ENCODE peak calls at places on chromosomes 3 and 15, in four cellular contexts. D is K562, R is HL-60, H is GM12878. C is an unnamed sample.

GRCh38 chr3:39121626-39122025 is 14.1 kb downstream of the TTC21A start:
- DNase-seq in D (no peak), R (peak), H (no peak), C (no peak)

GRCh38 chr3:9247361-9248231 is 1.9 kb downstream of the SRGAP3 start:
- DNase-seq in D (no peak), R (no peak), H (no peak), C (no peak)

GRCh38 chr3:46019707-46020106 is 7.6 kb downstream of the XCR1 start:
- DNase-seq in D (no peak), R (no peak), H (no peak), C (no peak)

GRCh38 chr3:113218011-113218678 is 6.8 kb downstream of the BOC start:
- DNase-seq in D (no peak), R (no peak), H (no peak), C (no peak)

GRCh38 chr3:150775001-150775599 is 12.1 kb upstream of the SIAH2 start:
- DNase-seq in D (no peak), R (no peak), H (no peak), C (no peak)

GRCh38 chr3:68832680-68833079 is 99.7 kb downstream of the TAFA4 start:
- DNase-seq in D (no peak), R (no peak), H (no peak), C (no peak)

GRCh38 chr3:76561494-76562242 is 478.2 kb upstream of the ROBO2 start:
- DNase-seq in D (no peak), R (no peak), H (no peak), C (no peak)

GRCh38 chr15:66644815-66645345 is 57.2 kb upstream of the SMAD6 start:
- DNase-seq in D (no peak), R (no peak), H (no peak), C (no peak)

GRCh38 chr3:10008588-10009344 is 17.5 kb upstream of the FANCD2 start:
- DNase-seq in D (peak), R (no peak), H (no peak), C (peak)

GRCh38 chr3:105040026-105040622 is 326.6 kb upstream of the ALCAM start:
- DNase-seq in D (no peak), R (no peak), H (no peak), C (no peak)

GRCh38 chr3:143209715-143210059 is 90.1 kb downstream of the CHST2 start:
- DNase-seq in D (no peak), R (no peak), H (no peak), C (no peak)

GRCh38 chr3:31377045-31377642 is 155.6 kb upstream of the STT3B start:
- DNase-seq in D (no peak), R (no peak), H (no peak), C (no peak)

DNA sequence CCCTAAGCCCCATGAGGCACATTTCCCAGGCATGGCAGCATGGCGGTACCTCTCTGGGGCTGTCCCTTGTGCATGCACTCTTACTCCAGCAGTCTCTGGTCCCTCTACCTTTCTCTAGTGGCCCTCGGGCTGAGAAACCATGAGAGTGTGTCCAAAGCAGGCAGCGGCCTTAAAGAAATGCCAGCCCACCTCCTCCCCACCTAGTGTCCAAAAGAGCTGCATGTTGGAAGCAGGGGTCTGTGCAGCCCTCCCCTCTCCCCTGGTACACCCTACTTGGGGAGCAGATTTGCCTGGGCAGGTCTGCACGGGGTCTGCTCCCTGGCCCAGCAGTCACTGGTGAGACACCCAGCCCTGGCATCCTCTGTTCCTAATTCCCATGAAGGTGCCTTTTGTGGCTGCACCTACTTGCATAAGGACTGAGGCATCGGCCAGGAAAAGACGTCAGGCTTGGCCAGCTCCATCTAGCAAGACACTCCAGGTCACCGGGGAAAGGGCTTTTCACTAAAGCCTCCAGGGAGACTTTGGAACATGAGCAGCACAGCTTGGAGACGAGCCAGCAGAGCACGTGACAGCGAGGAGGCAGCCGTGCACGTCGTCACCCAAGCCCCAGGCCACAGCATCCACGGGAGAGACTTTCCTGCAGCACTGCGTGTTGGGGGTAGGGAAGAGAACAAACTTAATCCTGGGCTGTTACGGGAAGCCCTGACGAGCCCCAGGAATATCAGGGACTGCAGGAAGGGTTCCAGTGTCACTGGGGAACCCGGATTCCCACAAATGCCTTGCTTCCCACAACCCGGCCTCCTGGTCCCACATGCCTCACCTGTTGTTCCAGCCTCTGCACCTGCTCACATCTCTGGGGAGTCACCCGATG is 38.8 kb downstream of the TM2D3 start:
- DNase-seq in D (no peak), R (no peak), H (no peak), C (no peak)
- TF ChIP-seq SPI1 in D (no peak), R (no peak), H (no peak), C (no peak)

DNA sequence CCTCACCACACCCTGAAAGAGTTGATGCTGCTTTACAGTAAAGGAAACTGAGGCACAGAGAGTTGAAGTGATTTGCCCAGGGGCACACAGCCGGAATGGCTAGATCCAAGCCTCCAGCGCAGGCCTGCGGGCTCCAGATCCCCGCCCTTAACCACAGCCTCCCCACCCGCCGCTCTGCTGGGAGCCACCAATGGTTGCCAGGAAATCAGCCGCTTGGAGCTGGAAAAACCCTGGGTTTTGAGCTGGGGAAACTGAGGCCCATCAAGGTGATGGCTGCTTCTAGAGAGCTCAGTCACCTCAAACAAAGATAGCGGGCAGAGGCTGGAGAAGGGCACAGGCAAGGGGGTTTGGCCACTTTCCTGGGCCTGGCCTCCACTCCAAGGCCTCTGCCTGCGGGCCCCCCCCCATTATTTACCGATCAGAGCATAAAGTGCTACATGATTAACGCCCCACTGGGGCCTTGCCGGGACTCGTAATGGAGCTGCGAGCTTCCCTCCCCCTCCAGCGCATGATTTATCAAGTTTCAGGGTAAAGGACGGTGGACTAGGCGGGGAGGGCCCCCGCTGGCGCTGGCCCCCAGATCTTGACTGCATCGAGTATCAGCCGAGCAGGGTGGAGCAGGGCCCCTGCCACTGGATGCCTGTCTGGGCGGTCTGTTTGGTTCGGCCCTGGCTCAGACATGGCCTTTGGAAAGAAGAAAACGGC is 9.2 kb downstream of the PLXND1 start:
- DNase-seq in D (peak), R (peak), H (no peak), C (no peak)
- TF ChIP-seq SPI1 in D (no peak), R (no peak), H (no peak), C (no peak)

DNA sequence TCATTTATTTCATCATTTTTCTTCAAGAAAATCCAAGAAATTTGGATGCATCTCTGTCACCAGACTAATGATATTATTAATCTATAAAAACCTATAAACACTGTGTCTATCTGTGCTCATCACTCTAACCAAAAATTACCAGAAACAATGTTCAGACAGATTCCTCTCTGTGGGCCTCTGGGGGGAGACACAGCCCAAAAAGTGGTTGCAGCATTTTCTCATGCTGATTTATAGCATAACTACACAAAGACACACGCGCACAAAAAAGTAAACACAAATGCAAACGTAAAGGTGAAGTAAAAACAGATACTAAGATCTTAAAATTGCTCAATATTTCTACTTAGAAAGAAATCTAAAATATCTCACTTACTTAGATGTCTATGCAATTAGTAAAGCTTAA is 976.0 kb downstream of the GBE1 start:
- DNase-seq in D (no peak), R (no peak), H (no peak), C (no peak)
- TF ChIP-seq SPI1 in D (no peak), R (no peak), H (no peak), C (no peak)

GRCh38 chr3:188448813-188449212 is 294.9 kb downstream of the LPP start:
- DNase-seq in D (no peak), R (no peak), H (no peak), C (no peak)
- TF ChIP-seq SPI1 in D (no peak), R (no peak), H (no peak), C (no peak)

DNA sequence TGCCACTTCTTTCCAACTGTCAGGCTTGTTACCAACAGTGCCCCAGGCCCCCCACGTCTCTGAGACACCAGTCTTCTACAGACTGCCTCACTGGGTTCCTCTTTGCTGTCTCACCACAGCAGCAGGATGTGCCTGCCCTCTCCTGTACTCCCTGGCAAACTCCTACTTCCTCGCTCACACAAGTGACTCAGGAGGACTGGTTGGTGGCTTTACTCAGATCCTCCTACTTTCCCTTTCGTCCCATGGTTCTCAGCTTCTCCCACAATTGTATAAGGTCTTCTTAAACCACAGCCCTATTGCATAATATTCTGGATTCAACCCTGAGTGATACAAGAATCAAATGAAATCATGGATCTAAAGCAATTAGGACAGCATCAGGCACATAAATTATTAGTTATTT is 246.6 kb upstream of the PROK2 start:
- DNase-seq in D (no peak), R (peak), H (no peak), C (no peak)
- TF ChIP-seq SPI1 in D (peak), R (peak), H (peak), C (peak)

DNA sequence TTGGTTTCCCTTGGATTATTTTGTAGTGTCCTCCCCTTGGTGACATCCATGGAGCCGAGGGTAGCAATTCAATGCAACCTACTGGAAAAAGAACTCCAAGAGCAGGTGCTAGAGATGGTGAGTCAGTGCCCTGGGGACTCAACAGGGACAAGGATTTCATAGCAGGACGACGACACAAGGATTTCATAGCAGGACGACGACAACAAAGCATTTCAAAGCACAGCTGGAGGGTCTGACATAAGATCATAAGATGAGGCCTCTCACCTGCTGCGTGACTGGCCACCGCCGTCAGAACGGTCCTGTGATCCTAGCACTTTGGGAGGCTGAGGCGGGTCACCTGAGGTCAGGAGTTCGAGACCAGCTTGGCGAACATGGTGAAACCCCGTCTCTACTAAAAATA is 22.5 kb downstream of the NRROS start:
- DNase-seq in D (no peak), R (no peak), H (no peak), C (no peak)
- TF ChIP-seq SPI1 in D (no peak), R (no peak), H (no peak), C (no peak)

GRCh38 chr3:108407858-108408257 is 102.5 kb downstream of the MYH15 start:
- DNase-seq in D (no peak), R (peak), H (no peak), C (no peak)

GRCh38 chr3:108404409-108404808 is 106.0 kb downstream of the MYH15 start:
- DNase-seq in D (no peak), R (no peak), H (no peak), C (no peak)

GRCh38 chr3:108408883-108409612 is 101.3 kb downstream of the MYH15 start:
- DNase-seq in D (no peak), R (no peak), H (no peak), C (no peak)

GRCh38 chr3:108406063-108406660 is 104.2 kb downstream of the MYH15 start:
- DNase-seq in D (no peak), R (peak), H (no peak), C (no peak)

DNA sequence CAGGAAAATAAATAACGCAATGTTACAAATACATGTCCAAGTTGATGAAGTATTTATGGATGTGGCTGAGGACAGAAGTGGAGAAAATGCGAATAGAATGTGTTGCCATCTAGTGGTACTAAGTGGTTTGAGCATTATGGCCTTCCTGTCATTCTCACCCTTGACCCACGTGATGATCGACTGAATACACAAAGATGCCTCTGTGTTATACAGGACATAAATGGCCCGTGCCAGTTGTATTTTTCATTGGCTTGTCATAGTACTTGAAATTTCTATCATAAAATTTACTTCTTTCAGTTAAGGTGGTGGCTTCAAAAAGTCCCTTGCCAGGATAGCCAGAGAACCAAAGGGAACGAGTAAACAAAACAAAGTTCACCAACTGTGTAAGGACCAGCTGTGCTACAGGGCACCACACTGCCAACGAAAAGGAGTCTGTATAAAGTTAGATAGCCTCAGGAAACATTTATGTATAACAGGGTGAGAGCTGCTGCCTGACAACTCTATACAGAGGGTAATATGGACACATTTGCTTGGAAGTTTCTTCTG is 103.7 kb downstream of the MYH15 start:
- DNase-seq in D (peak), R (peak), H (peak), C (no peak)
- TF ChIP-seq SPI1 in D (no peak), R (peak), H (peak), C (no peak)

GRCh38 chr3:194395201-194395600 is 3.9 kb downstream of the GP5 start:
- DNase-seq in D (no peak), R (no peak), H (no peak), C (no peak)
- TF ChIP-seq SPI1 in D (no peak), R (no peak), H (no peak), C (no peak)

DNA sequence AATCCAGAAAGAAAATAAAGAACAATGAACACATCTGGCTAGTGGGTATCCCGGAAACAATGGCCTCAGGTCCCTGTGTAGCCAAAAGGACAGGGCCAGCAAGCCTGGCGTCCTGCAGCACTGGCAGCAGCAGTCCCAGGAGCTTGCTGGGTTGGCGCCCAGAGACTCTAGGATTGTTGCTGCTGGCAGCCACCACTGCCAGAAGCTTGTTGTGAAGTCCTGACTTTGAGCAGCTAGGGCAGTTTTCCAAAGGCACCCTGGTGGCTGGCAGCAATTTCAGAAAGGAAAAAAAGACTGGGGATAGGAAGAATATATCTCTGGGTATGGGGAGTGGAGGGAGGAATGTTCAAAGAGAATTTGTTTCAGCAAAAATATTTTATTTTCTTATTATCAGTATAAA is 11.3 kb downstream of the SHQ1 start:
- DNase-seq in D (no peak), R (no peak), H (no peak), C (no peak)
- TF ChIP-seq SPI1 in D (no peak), R (no peak), H (no peak), C (no peak)

DNA sequence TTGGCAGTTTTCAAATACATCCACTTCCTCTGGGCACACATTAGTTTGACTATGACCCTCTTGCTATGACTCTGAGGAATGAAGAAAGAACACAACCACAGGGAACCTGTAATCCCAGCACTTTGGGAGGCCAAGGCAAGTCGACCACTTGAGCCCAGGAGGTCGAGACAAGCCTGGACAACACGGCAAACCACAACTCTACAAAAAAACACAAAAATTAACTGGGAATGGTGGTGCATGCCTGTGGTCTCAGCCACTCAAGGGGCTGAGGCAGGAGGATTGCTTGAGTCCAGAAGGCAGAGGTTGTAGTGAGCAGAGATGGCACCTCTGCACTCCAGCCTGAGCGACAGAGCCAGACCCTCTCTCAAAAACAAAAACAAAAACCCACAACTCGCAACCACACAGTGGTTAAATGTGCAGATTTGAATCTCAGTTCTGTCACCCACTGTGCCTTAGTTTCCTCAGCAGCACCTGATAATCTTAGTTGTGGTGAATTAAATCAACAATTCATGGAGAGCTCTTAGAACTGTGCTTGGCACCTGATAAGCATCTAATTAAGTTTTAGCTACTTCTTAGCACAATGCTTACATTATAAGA is 65.7 kb downstream of the MYLK start:
- DNase-seq in D (no peak), R (no peak), H (no peak), C (no peak)
- TF ChIP-seq SPI1 in D (no peak), R (no peak), H (no peak), C (no peak)